ENCODE peak calls at places on chromosomes 16 and 17, in four cellular contexts. K is GM23338, B is stomach, Z is Panc1. W is an unnamed sample.

GRCh38 chr17:81512984-81513668 is 527 bp upstream of the ACTG1 start:
- DNase-seq in K (peak), Z (no peak), B (peak), W (no peak)

GRCh38 chr16:53865492-53865863 is 161.5 kb downstream of the FTO start:
- DNase-seq in Z (no peak), K (peak), B (no peak), W (peak)

GRCh38 chr16:1987198-1987597 is 2.6 kb upstream of the SYNGR3 start:
- DNase-seq in B (no peak), Z (no peak), K (no peak), W (no peak)

GRCh38 chr16:642189-643049 is 791 bp downstream of the MCRIP2 start:
- DNase-seq in Z (no peak), K (peak), B (peak), W (no peak)

GRCh38 chr17:61251939-61252865 is 147.4 kb upstream of the TBX2 start:
- DNase-seq in K (no peak), Z (no peak), B (peak), W (no peak)

GRCh38 chr16:75105306-75106061 is 11.1 kb downstream of the LDHD start:
- DNase-seq in K (no peak), B (no peak), Z (no peak), W (no peak)

GRCh38 chr17:17060930-17061329 is 18.7 kb downstream of the MPRIP start:
- DNase-seq in B (no peak), Z (no peak), K (no peak), W (no peak)

GRCh38 chr17:10050597-10051101 is 145.6 kb upstream of the RCVRN start:
- DNase-seq in Z (no peak), K (no peak), B (no peak), W (no peak)

GRCh38 chr17:82416771-82417170 is 1.4 kb upstream of the HEXD start:
- DNase-seq in K (no peak), B (no peak), Z (no peak), W (no peak)

GRCh38 chr16:86270696-86271095 is 239.6 kb upstream of the FOXF1 start:
- DNase-seq in K (no peak), B (no peak), Z (no peak), W (no peak)

GRCh38 chr16:11794991-11795886 is 1.8 kb downstream of the ZC3H7A start:
- DNase-seq in K (no peak), B (no peak), Z (no peak), W (no peak)

GRCh38 chr17:76264755-76265623 is at the start of gene UBALD2:
- DNase-seq in Z (peak), B (peak), K (peak), W (peak)

GRCh38 chr17:62703776-62704380 is 76.4 kb downstream of the MRC2 start:
- DNase-seq in B (peak), K (peak), Z (no peak), W (no peak)

GRCh38 chr16:57624806-57625500 is 3.5 kb upstream of the ADGRG1 start:
- DNase-seq in K (no peak), Z (no peak), B (no peak), W (no peak)

GRCh38 chr17:34370997-34371395 is 8.0 kb upstream of the CCL1 start:
- DNase-seq in K (no peak), Z (no peak), B (no peak), W (no peak)

GRCh38 chr17:41177727-41178271 is at the start of gene KRTAP4-2:
- DNase-seq in Z (no peak), K (no peak), B (no peak), W (no peak)

GRCh38 chr16:46822270-46822669 is 8.7 kb downstream of the C16orf87 start:
- DNase-seq in B (no peak), Z (no peak), K (no peak), W (no peak)

GRCh38 chr16:56708418-56708817 is 21.5 kb upstream of the NUP93 start:
- DNase-seq in B (no peak), K (peak), Z (no peak), W (no peak)

GRCh38 chr16:70729292-70729691 is 43.4 kb upstream of the MTSS2 start:
- DNase-seq in K (no peak), Z (no peak), B (no peak), W (no peak)

GRCh38 chr17:73142763-73143395 is 21.9 kb upstream of the SSTR2 start:
- DNase-seq in Z (no peak), B (no peak), K (no peak), W (no peak)

GRCh38 chr16:4612474-4612931 is 2.2 kb downstream of the UBALD1 start:
- DNase-seq in Z (no peak), K (peak), B (no peak), W (no peak)

GRCh38 chr17:7313028-7313889 is 1.9 kb downstream of the GPS2 start:
- DNase-seq in B (no peak), K (peak), Z (no peak), W (no peak)

GRCh38 chr16:85570213-85570734 is 42.8 kb upstream of the GSE1 start:
- DNase-seq in K (no peak), B (peak), Z (no peak), W (no peak)

GRCh38 chr17:44385287-44386181 is 3.9 kb downstream of the ITGA2B start:
- DNase-seq in Z (no peak), B (peak), K (peak), W (no peak)

GRCh38 chr17:44387773-44388172 is 1.7 kb downstream of the ITGA2B start:
- DNase-seq in B (no peak), K (no peak), Z (no peak), W (no peak)

GRCh38 chr17:44384823-44385286 is 4.6 kb downstream of the ITGA2B start:
- DNase-seq in B (no peak), K (peak), Z (no peak), W (no peak)

GRCh38 chr17:44384281-44384822 is 5.1 kb downstream of the ITGA2B start:
- DNase-seq in Z (no peak), B (no peak), K (no peak), W (no peak)

GRCh38 chr17:44386182-44386525 is 3.3 kb downstream of the ITGA2B start:
- DNase-seq in B (no peak), Z (no peak), K (no peak), W (no peak)
- H3K4me3 ChIP-seq in B (peak), Z (no peak), K (peak), W (peak)

DNA sequence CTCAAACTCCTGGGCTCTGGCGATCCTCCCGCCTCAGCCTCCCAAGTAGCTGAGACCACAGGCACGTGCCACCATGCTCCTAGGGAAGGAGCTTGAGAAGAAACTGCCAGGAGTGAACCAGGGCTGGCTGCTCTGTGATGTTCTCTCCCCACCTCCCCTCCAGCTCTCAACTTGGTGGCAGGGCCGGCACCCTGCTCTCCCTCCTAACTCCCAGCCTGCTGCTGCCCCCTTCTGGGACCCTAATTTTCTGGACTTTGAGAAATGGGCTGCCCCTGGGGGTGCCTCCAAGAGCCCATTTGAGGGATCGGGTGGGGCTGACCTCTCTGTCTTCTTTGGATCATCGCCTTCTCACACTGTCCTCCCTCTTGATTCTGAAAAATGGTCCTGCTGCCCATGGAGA is 14.9 kb upstream of the STAT3 start:
- DNase-seq in Z (no peak), K (peak), B (peak), W (no peak)
- TF ChIP-seq CTCF in Z (peak), K (peak), B (peak), W (peak)

GRCh38 chr17:38562903-38563302 is 42.8 kb downstream of the SRCIN1 start:
- DNase-seq in K (peak), Z (no peak), B (no peak), W (no peak)
- H3K4me3 ChIP-seq in K (peak), Z (no peak), B (no peak), W (no peak)

DNA sequence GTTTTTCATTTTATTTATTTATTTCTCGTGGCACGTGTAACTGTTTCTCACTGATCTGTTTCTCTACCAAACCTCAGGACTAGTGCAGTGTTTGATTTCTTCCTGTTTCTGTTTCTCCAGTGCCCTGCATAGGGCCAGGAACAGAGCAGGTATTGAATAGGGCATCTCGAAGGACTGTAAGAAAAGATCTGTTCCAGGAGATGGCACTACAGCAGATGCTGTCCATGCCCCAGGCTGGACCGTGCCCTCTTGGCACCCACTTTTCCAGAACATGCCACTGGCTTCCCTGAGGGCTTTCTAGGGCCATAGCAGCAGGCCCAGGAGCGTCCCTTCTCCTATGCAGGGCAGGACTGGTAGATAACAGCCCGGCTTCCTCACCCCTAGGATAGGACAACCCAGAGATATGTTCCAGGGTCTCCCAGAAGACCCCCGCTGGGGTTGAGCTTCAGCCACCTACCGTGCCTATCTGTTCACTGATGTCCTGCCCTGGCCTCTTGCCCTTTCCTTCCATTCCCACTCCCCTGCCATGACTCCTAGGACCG is 4.4 kb downstream of the SNX20 start:
- DNase-seq in B (no peak), K (no peak), Z (no peak), W (no peak)
- TF ChIP-seq CTCF in B (no peak), K (no peak), Z (no peak), W (no peak)

DNA sequence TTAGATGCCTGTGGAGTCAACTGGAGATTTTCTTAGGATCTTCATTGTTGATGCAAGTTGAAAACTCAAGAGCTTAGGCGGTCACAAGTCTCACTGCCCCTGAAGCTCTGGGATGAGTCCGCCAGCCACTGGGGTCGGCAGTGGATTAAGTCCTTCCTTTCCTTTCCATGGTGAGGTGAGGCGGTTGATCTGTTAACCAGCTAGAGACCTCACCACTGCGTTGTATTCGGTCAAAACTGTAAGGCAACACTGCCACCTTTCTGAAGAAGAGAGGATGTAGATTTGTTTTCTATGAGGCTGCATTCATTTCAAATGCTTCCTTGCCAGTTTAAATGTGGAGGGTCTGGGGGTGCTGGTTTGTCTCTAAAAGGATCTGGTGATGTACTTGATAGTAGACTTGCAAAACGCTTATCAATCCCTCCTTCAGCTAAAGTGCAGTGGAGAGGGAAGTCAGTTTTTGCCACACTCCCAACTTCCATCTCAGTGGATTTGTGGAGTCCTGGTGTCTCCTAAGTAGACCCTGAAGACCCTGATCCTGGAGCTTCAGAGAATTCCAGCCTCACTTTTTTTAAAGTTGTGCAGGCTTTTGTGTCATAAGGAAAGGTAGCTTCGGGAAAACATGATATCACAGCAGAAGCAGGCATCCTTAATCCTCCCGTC is 1.7 kb downstream of the MYOCD start:
- DNase-seq in Z (peak), K (peak), B (no peak), W (peak)
- H3K4me3 ChIP-seq in Z (no peak), K (no peak), B (peak), W (no peak)

GRCh38 chr17:48542956-48543853 is 1.7 kb downstream of the HOXB2 start:
- DNase-seq in B (no peak), Z (no peak), K (peak), W (no peak)
- TF ChIP-seq CTCF in B (no peak), Z (no peak), K (no peak), W (no peak)

DNA sequence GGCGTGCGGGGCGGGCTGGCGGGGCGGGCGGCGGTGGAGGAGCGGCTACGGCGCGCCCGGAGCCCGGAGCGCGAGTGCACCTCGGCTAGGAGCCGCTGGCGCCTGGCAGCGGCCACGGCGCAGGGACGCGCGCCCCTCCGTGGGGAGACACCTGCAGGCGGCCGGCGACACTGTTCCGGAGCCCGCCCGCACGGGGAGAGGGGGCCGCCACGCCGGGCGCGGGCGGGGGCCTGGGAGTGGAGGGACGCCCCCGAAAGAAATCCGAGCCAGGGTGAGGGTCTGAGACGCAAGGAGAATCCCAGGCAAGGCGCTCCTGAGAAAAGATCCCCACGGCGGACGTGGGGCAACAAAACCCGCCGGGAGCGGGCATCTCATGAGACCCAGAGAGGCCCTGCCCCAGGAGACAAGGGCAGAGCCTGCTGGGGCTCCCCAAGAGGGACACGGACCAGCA is at the start of gene GSG1L:
- DNase-seq in Z (no peak), K (no peak), B (no peak), W (no peak)
- H3K4me3 ChIP-seq in Z (peak), K (peak), B (peak), W (no peak)

GRCh38 chr16:81728435-81728834 is 50.7 kb upstream of the PLCG2 start:
- DNase-seq in K (no peak), Z (no peak), B (no peak), W (no peak)

GRCh38 chr16:81730090-81731051 is 48.7 kb upstream of the PLCG2 start:
- DNase-seq in B (peak), Z (no peak), K (peak), W (peak)

GRCh38 chr16:81732699-81733098 is 46.4 kb upstream of the PLCG2 start:
- DNase-seq in Z (no peak), K (no peak), B (no peak), W (no peak)

GRCh38 chr16:81731636-81732035 is 47.5 kb upstream of the PLCG2 start:
- DNase-seq in Z (no peak), K (no peak), B (no peak), W (no peak)

GRCh38 chr16:81729451-81729850 is 49.6 kb upstream of the PLCG2 start:
- DNase-seq in K (peak), B (no peak), Z (no peak), W (no peak)
- TF ChIP-seq CTCF in K (peak), B (no peak), Z (no peak), W (peak)

GRCh38 chr17:2008332-2009126 is 16.6 kb downstream of the RTN4RL1 start:
- DNase-seq in Z (no peak), K (no peak), B (no peak), W (no peak)

GRCh38 chr17:2012499-2012898 is 12.6 kb downstream of the RTN4RL1 start:
- DNase-seq in B (no peak), Z (no peak), K (no peak), W (no peak)

GRCh38 chr17:2013994-2014317 is 11.2 kb downstream of the RTN4RL1 start:
- DNase-seq in K (no peak), Z (no peak), B (no peak), W (no peak)

GRCh38 chr17:2009737-2010136 is 15.4 kb downstream of the RTN4RL1 start:
- DNase-seq in K (no peak), Z (no peak), B (no peak), W (no peak)

DNA sequence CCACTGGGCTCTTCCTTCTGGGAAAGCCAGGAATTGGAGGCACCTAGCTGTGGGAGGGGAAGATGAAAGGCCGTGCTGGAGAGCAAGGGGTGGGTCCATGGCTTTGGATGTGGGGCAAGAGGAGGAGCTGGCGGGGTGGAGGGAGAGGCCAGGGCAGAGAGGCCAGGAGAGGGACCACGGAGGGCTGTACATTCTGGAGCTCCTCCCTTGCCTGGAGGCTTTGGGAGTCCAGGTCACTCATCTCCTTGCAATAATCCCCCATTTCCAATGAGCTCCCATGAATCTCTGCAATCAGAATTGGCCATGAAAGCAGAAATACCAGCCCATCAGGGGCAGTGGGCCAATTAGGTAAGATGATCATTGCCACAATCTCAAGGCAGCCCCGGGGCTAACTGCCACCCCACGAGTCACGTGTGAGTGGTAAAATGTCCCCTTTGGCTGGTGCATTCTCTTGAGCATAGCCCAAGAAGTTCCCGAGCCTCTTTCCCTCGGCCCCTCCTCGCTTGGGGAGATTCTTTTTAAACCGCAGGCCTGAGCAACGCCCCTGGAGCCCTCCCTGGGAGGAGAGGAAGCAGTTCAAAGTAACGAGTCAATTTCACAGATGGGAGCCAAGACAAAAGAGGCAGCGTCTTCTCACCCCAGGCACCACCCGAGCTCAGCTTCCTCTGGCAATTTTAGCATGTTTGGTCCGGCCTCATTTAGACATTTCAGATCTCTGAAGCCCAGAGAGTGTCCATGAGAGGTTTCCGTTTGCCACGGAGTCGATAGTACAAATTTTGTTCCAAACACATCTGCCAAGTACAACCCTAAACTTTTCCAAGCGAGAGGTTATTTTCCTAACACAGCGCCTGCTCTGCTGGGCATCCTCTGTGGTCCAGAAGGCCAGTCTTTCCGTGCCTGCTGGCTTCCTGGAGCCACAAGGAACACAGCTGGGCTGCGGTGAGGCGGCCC is 13.4 kb downstream of the RTN4RL1 start:
- DNase-seq in B (peak), Z (no peak), K (peak), W (no peak)
- H3K4me3 ChIP-seq in B (no peak), Z (no peak), K (no peak), W (no peak)

W was measured in epithelial cell of proximal tubule.